ENCODE peak calls at places on chromosomes 16 and 17, in nine cellular contexts. E is left ventricle myocardium inferior; F is activated T-cell treated with anti-CD3 and anti-CD28 coated beads, Interleukin-2, amount 50 U/mL, for 72 hours; J is HFFc6; L is AML-193; D is PC-3; T is epithelial cell of prostate; U is activated CD4-positive, alpha-beta memory T cell treated with anti-CD3 and anti-CD28 coated beads for 36 hours; V is GM23338. O is an unnamed sample.
A peak's percentile ranks its signal among the peaks of the same experiment; 100 is the strongest.

GRCh38 chr16:46743232-46743719 is 4.9 kb downstream of the MYLK3 start:
- DNase-seq in F (no peak), J (peak; percentile 32), V (peak; percentile 58), E (peak; percentile 46), L (peak; percentile 70), T (no peak), U (no peak), D (no peak), O (peak; percentile 23)

GRCh38 chr16:52496051-52496876 is 50.7 kb downstream of the TOX3 start:
- DNase-seq in T (no peak), E (no peak), V (no peak), U (no peak), J (no peak), L (no peak), F (no peak), D (no peak), O (peak; percentile 83)

GRCh38 chr16:83853834-83854233 is 45.1 kb upstream of the MLYCD start:
- DNase-seq in F (no peak), D (no peak), V (no peak), U (no peak), T (no peak), J (no peak), E (no peak), L (no peak), O (no peak)

GRCh38 chr16:56451753-56452689 is 667 bp downstream of the OGFOD1 start:
- DNase-seq in J (peak; percentile 50), D (peak; percentile 28), L (no peak), U (peak; percentile 30), T (no peak), F (peak; percentile 10), E (no peak), V (peak; percentile 66), O (peak; percentile 88)

GRCh38 chr17:73546770-73547345 is 97.4 kb downstream of the SDK2 start:
- DNase-seq in J (no peak), D (peak; percentile 31), U (peak; percentile 22), F (peak; percentile 16), E (no peak), T (peak; percentile 27), V (peak; percentile 79), L (peak; percentile 93), O (peak; percentile 68)

GRCh38 chr17:76973040-76973439 is 104.8 kb downstream of the MGAT5B start:
- DNase-seq in F (no peak), V (no peak), D (no peak), J (no peak), T (no peak), E (no peak), L (no peak), U (no peak), O (no peak)

GRCh38 chr17:14294876-14295275 is 6.0 kb upstream of the HS3ST3B1 start:
- DNase-seq in D (no peak), J (no peak), T (no peak), E (no peak), U (no peak), V (peak; percentile 58), F (no peak), L (no peak), O (no peak)

GRCh38 chr17:633133-633532 is 81.5 kb downstream of the VPS53 start:
- DNase-seq in J (no peak), L (no peak), T (no peak), D (no peak), E (no peak), U (no peak), F (no peak), V (no peak), O (no peak)

GRCh38 chr16:75632857-75633256 is 9.8 kb upstream of the ADAT1 start:
- DNase-seq in J (no peak), U (no peak), E (no peak), V (no peak), L (no peak), T (no peak), D (no peak), F (no peak), O (peak; percentile 93)

GRCh38 chr17:57160624-57161023 is 75.6 kb downstream of the AKAP1 start:
- DNase-seq in F (no peak), T (no peak), E (no peak), D (no peak), J (no peak), L (no peak), U (no peak), V (no peak), O (no peak)

GRCh38 chr17:80908776-80909175 is 82.9 kb upstream of the CHMP6 start:
- DNase-seq in T (no peak), J (no peak), L (no peak), V (no peak), F (no peak), U (no peak), E (no peak), D (no peak), O (no peak)

GRCh38 chr16:87562201-87562600 is 40.1 kb upstream of the JPH3 start:
- DNase-seq in V (no peak), J (no peak), E (no peak), T (no peak), F (no peak), D (no peak), U (no peak), L (no peak), O (peak; percentile 23)

GRCh38 chr17:74357466-74357809 is 4.2 kb downstream of the BTBD17 start:
- DNase-seq in E (no peak), D (no peak), L (no peak), U (no peak), V (peak; percentile 46), F (no peak), J (no peak), T (no peak), O (no peak)

GRCh38 chr16:51084074-51084928 is 66.8 kb downstream of the SALL1 start:
- DNase-seq in J (peak; percentile 2), F (no peak), D (no peak), E (no peak), V (no peak), L (no peak), U (no peak), T (no peak), O (no peak)

GRCh38 chr17:50558955-50559614 is 1.4 kb upstream of the CACNA1G start:
- DNase-seq in D (no peak), F (no peak), L (no peak), V (peak; percentile 92), T (no peak), J (no peak), U (peak; percentile 36), E (no peak), O (peak; percentile 48)

GRCh38 chr16:4734063-4734729 is at the start of the genes ANKS3 and DNAAF8:
- DNase-seq in U (peak; percentile 86), D (peak; percentile 91), V (peak; percentile 99), L (peak; percentile 88), J (peak; percentile 98), E (peak; percentile 96), F (peak; percentile 87), T (peak; percentile 89), O (peak; percentile 97)

GRCh38 chr17:79690988-79691836 is 39.5 kb upstream of the ENPP7 start:
- DNase-seq in U (no peak), V (no peak), T (no peak), E (no peak), L (no peak), D (no peak), J (no peak), F (no peak), O (no peak)

GRCh38 chr17:83053021-83053778 is 26.2 kb upstream of the METRNL start:
- DNase-seq in E (peak; percentile 15), T (no peak), F (no peak), V (no peak), L (no peak), J (peak; percentile 30), U (no peak), D (no peak), O (no peak)

GRCh38 chr16:57578521-57579360 is 36.3 kb downstream of the ADGRG5 start:
- DNase-seq in J (no peak), T (no peak), F (no peak), U (no peak), V (no peak), D (no peak), E (no peak), L (no peak), O (no peak)

GRCh38 chr16:75921281-75921680 is 195.0 kb upstream of the CPHXL start:
- DNase-seq in D (no peak), F (no peak), U (no peak), L (no peak), E (no peak), T (no peak), V (peak; percentile 38), J (no peak), O (no peak)

GRCh38 chr17:66420961-66421371 is 118.6 kb downstream of the PRKCA start:
- DNase-seq in D (peak; percentile 25), T (no peak), J (no peak), V (no peak), F (peak; percentile 17), E (no peak), U (no peak), L (peak; percentile 8), O (no peak)

GRCh38 chr16:72202014-72202413 is 30.1 kb upstream of the PMFBP1 start:
- DNase-seq in J (no peak), E (no peak), V (no peak), U (no peak), D (peak; percentile 86), T (peak; percentile 92), L (no peak), F (no peak), O (peak; percentile 81)

GRCh38 chr17:21502301-21502700 is 126.1 kb downstream of the KCNJ12 start:
- DNase-seq in E (no peak), V (no peak), F (no peak), U (no peak), J (no peak), L (no peak), D (no peak), T (no peak), O (no peak)

GRCh38 chr17:32124985-32125847 is 17.1 kb upstream of the RHOT1 start:
- DNase-seq in V (no peak), D (no peak), F (no peak), U (no peak), T (no peak), E (no peak), L (no peak), J (no peak), O (no peak)

GRCh38 chr16:58471209-58471975 is 28.6 kb upstream of the NDRG4 start:
- DNase-seq in E (no peak), J (no peak), V (peak; percentile 52), T (no peak), F (no peak), L (no peak), U (no peak), D (no peak), O (no peak)

GRCh38 chr16:1366712-1367299 is 15.1 kb downstream of the GNPTG start:
- DNase-seq in F (no peak), V (no peak), T (no peak), D (no peak), L (no peak), U (no peak), E (no peak), J (no peak), O (peak; percentile 94)

GRCh38 chr16:3999890-4000325 is 116.3 kb downstream of the ADCY9 start:
- DNase-seq in U (no peak), T (no peak), L (no peak), E (no peak), J (no peak), V (no peak), F (no peak), D (no peak), O (no peak)

GRCh38 chr17:79721993-79722671 is 8.6 kb upstream of the ENPP7 start:
- DNase-seq in D (peak; percentile 67), T (no peak), V (peak; percentile 81), U (no peak), L (peak; percentile 43), E (no peak), J (peak; percentile 11), F (no peak), O (peak; percentile 39)

GRCh38 chr17:68053237-68054030 is 17.9 kb downstream of the KPNA2 start:
- DNase-seq in T (no peak), J (peak; percentile 35), U (no peak), L (no peak), E (peak; percentile 60), V (no peak), D (no peak), F (no peak), O (no peak)

GRCh38 chr17:79425686-79426085 is 185.2 kb downstream of the RBFOX3 start:
- DNase-seq in F (no peak), D (no peak), V (no peak), J (no peak), L (no peak), E (no peak), U (no peak), T (no peak), O (no peak)

GRCh38 chr17:33520404-33521032 is 227.4 kb upstream of the ASIC2 start:
- DNase-seq in T (no peak), E (peak; percentile 40), U (peak; percentile 59), J (no peak), D (peak; percentile 42), V (peak; percentile 80), F (peak; percentile 44), L (peak; percentile 39), O (peak; percentile 9)

O was measured in DMS53.